ENCODE peak calls at places on chromosome 7, in seven cellular contexts. G is sigmoid colon, L is cardiac muscle cell, E is prostate gland, I is fibroblast of lung, N is stomach, K is aorta. P is an unnamed sample. For H3K4me1, the result is how much of the 10 kb centered on the place peaks cover.

GRCh38 chr7:158355456-158356065 is 232.1 kb downstream of the PTPRN2 start:
- DNase-seq in G (peak), L (no peak), E (no peak), I (no peak), N (no peak), K (peak), P (peak)

GRCh38 chr7:27767374-27767773 is 27.4 kb downstream of the TAX1BP1 start:
- DNase-seq in G (no peak), L (no peak), E (no peak), I (no peak), N (no peak), K (no peak), P (no peak)

GRCh38 chr7:138590154-138590553 is 111.0 kb downstream of the SVOPL start:
- DNase-seq in G (no peak), L (no peak), E (no peak), I (no peak), N (no peak), K (no peak), P (no peak)

GRCh38 chr7:45160374-45160773 is 2.8 kb downstream of the RAMP3 start:
- DNase-seq in G (peak), L (no peak), E (no peak), I (no peak), N (no peak), K (peak), P (peak)

GRCh38 chr7:214410-215212 is 22.2 kb downstream of the FAM20C start:
- DNase-seq in G (no peak), L (no peak), E (no peak), I (peak), N (peak), K (peak), P (no peak)

GRCh38 chr7:108055541-108056135 is 52.7 kb upstream of the LAMB1 start:
- DNase-seq in G (no peak), L (no peak), E (no peak), I (no peak), N (no peak), K (no peak), P (no peak)

GRCh38 chr7:17645500-17645899 is 294.8 kb downstream of the SNX13 start:
- DNase-seq in G (no peak), L (no peak), E (no peak), I (no peak), N (no peak), K (no peak), P (no peak)

GRCh38 chr7:54159088-54159487 is 383.1 kb upstream of the VSTM2A start:
- DNase-seq in G (no peak), L (no peak), E (no peak), I (no peak), N (no peak), K (no peak), P (no peak)

GRCh38 chr7:16563281-16564022 is 36.8 kb downstream of the LRRC72 start:
- DNase-seq in G (no peak), L (no peak), E (no peak), I (no peak), N (no peak), K (no peak), P (no peak)

GRCh38 chr7:101666751-101667150 is 37.7 kb upstream of the MYL10 start:
- DNase-seq in G (no peak), L (no peak), E (no peak), I (no peak), N (no peak), K (no peak), P (no peak)

GRCh38 chr7:139635521-139636240 is 112.2 kb downstream of the CLEC2L start:
- DNase-seq in G (no peak), L (no peak), E (no peak), I (no peak), N (no peak), K (no peak), P (no peak)

GRCh38 chr7:146702898-146703297 is 586.3 kb downstream of the CNTNAP2 start:
- DNase-seq in G (no peak), L (no peak), E (no peak), I (no peak), N (no peak), K (no peak), P (no peak)

GRCh38 chr7:133978502-133979295 is 148.4 kb upstream of the LRGUK start:
- DNase-seq in G (no peak), L (no peak), E (no peak), I (no peak), N (no peak), K (no peak), P (no peak)

GRCh38 chr7:3835102-3835501 is 534.0 kb downstream of the SDK1 start:
- DNase-seq in G (no peak), L (no peak), E (no peak), I (no peak), N (no peak), K (no peak), P (no peak)

GRCh38 chr7:12569673-12570072 is 847 bp upstream of the SCIN start:
- DNase-seq in G (no peak), L (no peak), E (no peak), I (no peak), N (no peak), K (no peak), P (no peak)

GRCh38 chr7:904847-905246 is 28.5 kb downstream of the GET4 start:
- DNase-seq in G (no peak), L (no peak), E (no peak), I (peak), N (no peak), K (no peak), P (no peak)

GRCh38 chr7:124667312-124667711 is 98.3 kb downstream of the GPR37 start:
- DNase-seq in G (no peak), L (no peak), E (no peak), I (peak), N (no peak), K (no peak), P (no peak)

GRCh38 chr7:44520574-44520973 is 20.6 kb downstream of the NPC1L1 start:
- DNase-seq in G (no peak), L (no peak), E (no peak), I (no peak), N (no peak), K (no peak), P (no peak)

DNA sequence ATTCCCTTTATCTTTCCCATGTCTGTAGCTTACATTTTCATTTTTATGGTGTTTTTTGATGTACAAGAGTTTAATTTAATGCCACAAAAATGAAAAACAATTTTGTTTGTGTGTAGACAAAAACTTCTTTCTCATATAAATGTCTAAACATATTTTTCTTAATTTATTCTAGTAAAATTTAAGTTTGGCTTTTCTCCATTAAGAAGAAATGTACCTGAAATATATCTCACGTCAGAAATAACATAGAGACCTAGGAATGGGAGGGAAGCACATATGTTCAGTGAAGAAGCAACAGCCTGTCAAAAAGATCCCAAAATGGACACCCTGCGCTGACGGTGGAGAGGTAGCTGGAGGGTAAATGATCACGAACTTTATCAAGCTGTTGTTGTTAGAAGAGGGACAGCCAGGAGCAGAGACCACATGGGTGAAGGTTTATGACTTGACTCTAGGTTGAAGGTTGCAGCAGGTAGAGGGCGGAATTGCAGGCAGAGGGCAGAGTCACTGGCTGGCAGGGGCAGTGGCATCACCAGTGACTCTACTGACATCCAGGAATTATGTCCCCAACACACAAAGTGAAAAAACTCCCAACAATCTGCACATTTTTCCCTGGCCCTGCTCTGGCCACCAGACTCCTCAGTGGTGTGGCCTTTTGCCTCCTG is 225.9 kb upstream of the PRSS58 start:
- DNase-seq in G (no peak), L (no peak), E (no peak), I (no peak), N (no peak), K (no peak), P (no peak)
- H3K4me1 ChIP-seq in G (under half), L (under half), E (under half), I (under half), N (under half), K (under half), P (under half)

GRCh38 chr7:100566018-100566531 is 7.6 kb downstream of the SAP25 start:
- DNase-seq in G (no peak), L (no peak), E (no peak), I (no peak), N (no peak), K (peak), P (no peak)

GRCh38 chr7:100567045-100567730 is 6.5 kb downstream of the SAP25 start:
- DNase-seq in G (no peak), L (no peak), E (no peak), I (no peak), N (no peak), K (no peak), P (peak)

GRCh38 chr7:100568936-100569844 is 4.5 kb downstream of the SAP25 start:
- DNase-seq in G (peak), L (peak), E (peak), I (no peak), N (peak), K (peak), P (peak)

GRCh38 chr7:100568176-100568935 is 5.3 kb downstream of the SAP25 start:
- DNase-seq in G (no peak), L (no peak), E (no peak), I (no peak), N (no peak), K (no peak), P (peak)

DNA sequence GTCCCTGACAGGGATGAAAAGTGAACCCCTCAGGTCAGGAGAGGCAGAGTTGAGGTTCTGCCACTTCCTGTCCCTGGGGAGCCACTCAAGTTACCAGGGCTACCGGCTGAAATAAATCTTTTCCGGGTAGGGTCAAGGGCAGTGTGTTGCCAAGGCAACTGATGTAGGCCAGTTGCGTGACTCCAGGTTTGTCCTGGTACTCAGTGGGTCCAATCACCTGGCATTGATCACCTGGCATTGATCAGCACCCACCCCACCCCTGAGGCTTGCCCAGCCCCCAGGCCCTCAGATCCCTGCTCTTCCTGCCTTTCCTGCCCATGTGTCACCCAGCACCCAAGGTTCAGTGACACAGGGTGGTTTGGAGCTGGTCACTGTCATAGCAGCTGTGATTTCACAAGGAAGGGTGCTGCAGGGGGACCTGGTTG is 5.9 kb downstream of the SAP25 start:
- DNase-seq in G (no peak), L (no peak), E (no peak), I (no peak), N (no peak), K (no peak), P (peak)
- H3K4me1 ChIP-seq in G (under half), L (under half), E (under half), I (under half), N (under half), K (under half), P (half or more)

GRCh38 chr7:145104400-145104799 is 268.5 kb upstream of the TPK1 start:
- DNase-seq in G (no peak), L (no peak), E (no peak), I (no peak), N (no peak), K (no peak), P (no peak)
- H3K4me1 ChIP-seq in G (under half), L (under half), E (under half), I (under half), N (under half), K (under half), P (under half)

GRCh38 chr7:130986271-130986690 is 252.3 kb upstream of the KLF14 start:
- DNase-seq in G (no peak), L (no peak), E (no peak), I (peak), N (no peak), K (no peak), P (no peak)

GRCh38 chr7:130985361-130985760 is 251.4 kb upstream of the KLF14 start:
- DNase-seq in G (no peak), L (no peak), E (no peak), I (no peak), N (no peak), K (no peak), P (no peak)

GRCh38 chr7:130987092-130987491 is 253.1 kb upstream of the KLF14 start:
- DNase-seq in G (no peak), L (no peak), E (no peak), I (no peak), N (no peak), K (no peak), P (no peak)

GRCh38 chr7:130982651-130983050 is 248.6 kb upstream of the KLF14 start:
- DNase-seq in G (no peak), L (no peak), E (no peak), I (no peak), N (no peak), K (no peak), P (no peak)

DNA sequence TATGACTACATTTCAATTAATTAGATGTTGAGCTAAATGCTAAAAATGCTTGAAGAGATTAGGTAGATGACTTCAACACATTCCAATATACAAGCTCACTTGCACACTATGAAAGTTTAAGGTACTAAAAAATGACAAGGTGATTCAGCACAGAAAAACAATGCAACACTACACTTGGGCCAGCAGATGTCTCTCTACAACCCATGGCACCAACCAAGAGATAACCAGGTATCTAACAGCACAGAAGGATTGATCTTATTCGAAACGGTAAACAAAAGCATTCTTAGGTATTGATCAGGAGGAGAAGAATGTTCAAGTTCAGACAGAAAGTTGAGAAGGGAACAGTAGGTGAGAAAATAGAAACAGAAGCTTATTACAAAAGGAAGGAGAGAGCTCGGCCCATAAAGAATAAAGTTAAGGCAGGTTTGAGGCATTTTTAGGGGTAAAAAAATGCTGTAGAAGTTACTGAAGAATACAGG is 248.2 kb upstream of the KLF14 start:
- DNase-seq in G (no peak), L (peak), E (no peak), I (peak), N (no peak), K (no peak), P (no peak)
- H3K4me1 ChIP-seq in G (under half), L (under half), E (under half), I (under half), N (under half), K (under half), P (under half)